ENCODE peak calls at places on chromosomes 16 and 17, in four cellular contexts. X is GM23338, K is HCT116, L is endothelial cell of umbilical vein. J is an unnamed sample.

GRCh38 chr16:440627-441026 is 15.2 kb downstream of the RAB11FIP3 start:
- DNase-seq in L (peak), X (no peak), K (no peak), J (no peak)

GRCh38 chr17:39563476-39563875 is 44.2 kb downstream of the NEUROD2 start:
- DNase-seq in X (peak), L (peak), K (no peak), J (no peak)

GRCh38 chr16:47886631-47887415 is 269.0 kb downstream of the ABCC12 start:
- DNase-seq in L (no peak), K (no peak), X (no peak), J (no peak)

GRCh38 chr16:78926723-78927200 is 673.8 kb downstream of the MAF start:
- DNase-seq in K (no peak), L (no peak), X (no peak), J (no peak)

GRCh38 chr17:70913086-70913485 is 743.8 kb downstream of the KCNJ2 start:
- DNase-seq in L (no peak), K (no peak), X (no peak), J (no peak)

GRCh38 chr17:2057130-2057713 is 2.3 kb downstream of the HIC1 start:
- DNase-seq in K (no peak), L (no peak), X (peak), J (no peak)

GRCh38 chr16:78098544-78099371 is 696 bp upstream of the WWOX start:
- DNase-seq in X (no peak), K (no peak), L (no peak), J (no peak)

GRCh38 chr16:17921357-17921978 is 415.1 kb downstream of the NPIPA8 start:
- DNase-seq in X (peak), L (no peak), K (peak), J (no peak)

GRCh38 chr17:57044976-57045867 is 39.8 kb upstream of the AKAP1 start:
- DNase-seq in L (no peak), X (no peak), K (no peak), J (no peak)

GRCh38 chr16:67154578-67155304 is 3.9 kb upstream of the B3GNT9 start:
- DNase-seq in L (no peak), X (peak), K (no peak), J (no peak)

GRCh38 chr17:76558210-76559095 is 18.6 kb downstream of the PRCD start:
- DNase-seq in K (no peak), L (peak), X (no peak), J (no peak)

GRCh38 chr17:73071387-73071999 is 21.0 kb downstream of the SLC39A11 start:
- DNase-seq in K (no peak), X (no peak), L (no peak), J (no peak)

GRCh38 chr17:18116078-18116477 is 7.5 kb downstream of the MYO15A start:
- DNase-seq in K (no peak), L (no peak), X (no peak), J (no peak)

GRCh38 chr16:4904108-4904941 is 32.6 kb downstream of the PPL start:
- DNase-seq in K (no peak), L (no peak), X (no peak), J (no peak)

GRCh38 chr17:30271102-30271501 is 20.6 kb downstream of the BLMH start:
- DNase-seq in X (no peak), L (no peak), K (no peak), J (no peak)

GRCh38 chr16:85309656-85310587 is 197.7 kb upstream of the CIBAR2 start:
- DNase-seq in K (no peak), X (peak), L (no peak), J (no peak)

GRCh38 chr16:1556254-1556653 is 22.8 kb downstream of the TMEM204 start:
- DNase-seq in L (no peak), K (no peak), X (no peak), J (no peak)

GRCh38 chr16:46763147-46763546 is 15.0 kb upstream of the MYLK3 start:
- DNase-seq in K (no peak), L (no peak), X (no peak), J (no peak)

GRCh38 chr17:43721537-43722268 is 36.9 kb downstream of the SOST start:
- DNase-seq in L (no peak), X (no peak), K (no peak), J (no peak)

GRCh38 chr16:81889896-81890634 is 111.0 kb downstream of the PLCG2 start:
- DNase-seq in K (peak), L (peak), X (peak), J (peak)

GRCh38 chr17:50346313-50347086 is 574 bp downstream of the XYLT2 start:
- DNase-seq in K (no peak), L (peak), X (peak), J (no peak)

GRCh38 chr16:58459344-58460218 is 40.4 kb upstream of the NDRG4 start:
- DNase-seq in K (peak), L (peak), X (no peak), J (no peak)

GRCh38 chr16:81265658-81266451 is 27.4 kb downstream of the BCO1 start:
- DNase-seq in K (no peak), L (no peak), X (no peak), J (no peak)

GRCh38 chr17:32323784-32324590 is 18.0 kb downstream of the C17orf75 start:
- DNase-seq in X (no peak), L (peak), K (no peak), J (no peak)

GRCh38 chr16:64136743-64137142 is 985.1 kb downstream of the CDH11 start:
- DNase-seq in K (no peak), X (no peak), L (no peak), J (no peak)

GRCh38 chr16:73329363-73330306 is 281.7 kb upstream of the ZFHX3 start:
- DNase-seq in X (peak), L (no peak), K (no peak), J (no peak)

GRCh38 chr16:27434141-27435051 is 32.4 kb downstream of the IL21R start:
- DNase-seq in X (no peak), K (no peak), L (no peak), J (no peak)

GRCh38 chr16:1647904-1648303 is 30.2 kb upstream of the JPT2 start:
- DNase-seq in K (no peak), X (no peak), L (no peak), J (no peak)

DNA sequence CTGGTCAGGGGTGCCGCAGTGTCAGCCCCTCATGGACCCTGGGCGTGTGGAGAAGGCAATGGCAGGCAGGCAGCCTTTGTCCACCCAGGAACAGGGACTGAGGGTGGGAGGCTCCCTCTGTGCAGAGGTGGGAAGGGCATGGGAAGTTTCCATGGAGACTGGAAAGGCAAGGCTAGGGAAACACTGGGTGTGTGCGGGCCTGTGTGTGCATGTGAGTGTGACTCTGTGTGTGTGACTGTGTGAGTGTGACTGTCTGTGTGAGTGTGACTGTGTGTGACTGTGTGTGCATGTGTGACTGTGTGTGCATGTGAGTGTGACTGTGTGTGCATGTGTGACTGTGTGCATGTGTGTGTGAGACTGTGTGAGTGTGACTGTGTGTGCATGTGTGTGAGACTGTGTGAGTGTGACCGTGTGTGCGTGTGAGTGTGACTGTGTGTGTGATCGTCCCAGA is 899 bp downstream of the CD300C start:
- DNase-seq in X (no peak), L (no peak), K (no peak), J (no peak)
- TF ChIP-seq POLR2AphosphoS5 in X (no peak), L (no peak), K (no peak), J (no peak)

GRCh38 chr17:8147141-8147804 is 4.9 kb downstream of the PER1 start:
- DNase-seq in L (no peak), X (no peak), K (no peak), J (no peak)

GRCh38 chr17:8144401-8145295 is 7.6 kb downstream of the PER1 start:
- DNase-seq in K (no peak), L (no peak), X (no peak), J (no peak)

GRCh38 chr17:8146381-8147140 is 5.6 kb downstream of the PER1 start:
- DNase-seq in L (no peak), K (no peak), X (no peak), J (no peak)

GRCh38 chr17:8143581-8144400 is 8.4 kb downstream of the PER1 start:
- DNase-seq in L (no peak), X (no peak), K (no peak), J (no peak)

DNA sequence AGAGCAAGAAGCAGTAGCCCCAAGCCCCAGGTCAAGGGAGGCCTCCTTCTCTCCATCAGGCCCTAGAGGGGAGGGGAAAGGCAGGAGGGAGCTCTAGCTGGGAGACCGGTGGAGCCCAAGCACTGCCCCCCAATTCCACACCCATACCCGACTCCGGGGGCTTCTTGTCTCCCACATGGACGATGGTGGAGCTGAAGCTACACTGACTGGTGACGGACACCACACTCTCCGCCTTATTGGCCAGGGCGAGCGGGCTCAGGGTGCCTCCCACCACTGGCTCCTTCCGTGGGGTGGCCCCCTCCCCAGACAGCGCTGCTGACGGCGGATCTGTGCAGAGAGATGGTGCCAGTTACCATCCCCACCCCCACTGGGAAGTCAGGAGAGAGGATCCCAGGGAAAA is 6.4 kb downstream of the PER1 start:
- DNase-seq in X (no peak), K (no peak), L (no peak), J (no peak)
- H3K27ac ChIP-seq in X (no peak), K (no peak), L (no peak), J (no peak)

GRCh38 chr17:20156196-20157077 is 147.3 kb downstream of the SPECC1 start:
- DNase-seq in L (peak), K (peak), X (peak), J (no peak)
- TF ChIP-seq EZH2 in L (peak), K (no peak), X (no peak), J (no peak)

DNA sequence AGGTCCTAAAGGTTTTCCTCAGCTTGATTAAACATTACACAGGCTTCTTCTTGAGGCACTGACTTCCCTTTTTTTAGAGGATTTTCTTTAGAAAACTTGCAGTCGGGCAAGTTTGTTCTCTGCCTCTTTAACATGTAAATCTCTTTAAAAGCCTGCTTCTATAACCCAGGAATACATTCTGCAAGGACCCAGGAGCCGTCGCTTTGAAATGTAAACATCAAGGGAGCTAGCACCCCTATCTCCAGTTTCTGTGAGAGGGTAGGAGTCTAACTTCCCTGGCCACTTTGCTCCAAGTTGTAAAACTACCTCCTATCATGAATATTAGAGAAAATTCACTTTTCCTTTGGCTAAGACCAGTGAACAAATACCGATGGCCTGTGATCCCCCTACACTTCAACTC is 201.5 kb upstream of the CPHXL start:
- DNase-seq in L (no peak), K (no peak), X (peak), J (no peak)
- TF ChIP-seq POLR2AphosphoS5 in L (no peak), K (no peak), X (peak), J (no peak)

J was measured in SK-N-MC.